ENCODE peak calls at places on chromosomes 12 and 14, in six cellular contexts. L, A, I, K, S and G are unnamed samples.

GRCh38 chr12:101004891-101005290 is 205.1 kb downstream of the SLC5A8 start:
- DNase-seq in L (peak; percentile 5), A (no peak), I (peak; percentile 33), K (no peak), S (no peak), G (no peak)

GRCh38 chr14:33842299-33842698 is 108.6 kb downstream of the EGLN3 start:
- DNase-seq in L (no peak), A (no peak), I (no peak), K (peak; percentile 33), S (no peak), G (no peak)

GRCh38 chr14:31950760-31951637 is 126.1 kb upstream of the ARHGAP5 start:
- DNase-seq in L (peak; percentile 61), A (peak; percentile 59), I (peak; percentile 62), K (peak; percentile 83), S (peak; percentile 85), G (no peak)

GRCh38 chr14:52703225-52703624 is 3.8 kb upstream of the PSMC6 start:
- DNase-seq in L (peak; percentile 93), A (no peak), I (peak; percentile 98), K (peak; percentile 54), S (no peak), G (no peak)

GRCh38 chr12:87300-87699 is 20.7 kb downstream of the IQSEC3 start:
- DNase-seq in L (peak; percentile 10), A (no peak), I (no peak), K (no peak), S (no peak), G (no peak)

GRCh38 chr12:1741154-1741949 is 50.5 kb downstream of the ADIPOR2 start:
- DNase-seq in L (no peak), A (no peak), I (peak; percentile 15), K (no peak), S (no peak), G (no peak)

GRCh38 chr12:11719678-11720099 is 70.2 kb downstream of the ETV6 start:
- DNase-seq in L (peak; percentile 94), A (no peak), I (peak; percentile 94), K (peak; percentile 39), S (no peak), G (peak; percentile 67)

GRCh38 chr14:25017562-25017961 is 32.4 kb downstream of the STXBP6 start:
- DNase-seq in L (no peak), A (no peak), I (no peak), K (no peak), S (no peak), G (no peak)

GRCh38 chr12:108935165-108935564 is 55.3 kb downstream of the DAO start:
- DNase-seq in L (no peak), A (no peak), I (no peak), K (no peak), S (no peak), G (no peak)

GRCh38 chr14:100773331-100774163 is 46.9 kb downstream of the DLK1 start:
- DNase-seq in L (no peak), A (no peak), I (no peak), K (peak; percentile 5), S (no peak), G (no peak)
- H3K4me3 ChIP-seq in L (no peak overlapping the region), A (no peak overlapping the region), I (no peak overlapping the region), K (no peak overlapping the region), S (no peak overlapping the region), G (no peak overlapping the region)

DNA sequence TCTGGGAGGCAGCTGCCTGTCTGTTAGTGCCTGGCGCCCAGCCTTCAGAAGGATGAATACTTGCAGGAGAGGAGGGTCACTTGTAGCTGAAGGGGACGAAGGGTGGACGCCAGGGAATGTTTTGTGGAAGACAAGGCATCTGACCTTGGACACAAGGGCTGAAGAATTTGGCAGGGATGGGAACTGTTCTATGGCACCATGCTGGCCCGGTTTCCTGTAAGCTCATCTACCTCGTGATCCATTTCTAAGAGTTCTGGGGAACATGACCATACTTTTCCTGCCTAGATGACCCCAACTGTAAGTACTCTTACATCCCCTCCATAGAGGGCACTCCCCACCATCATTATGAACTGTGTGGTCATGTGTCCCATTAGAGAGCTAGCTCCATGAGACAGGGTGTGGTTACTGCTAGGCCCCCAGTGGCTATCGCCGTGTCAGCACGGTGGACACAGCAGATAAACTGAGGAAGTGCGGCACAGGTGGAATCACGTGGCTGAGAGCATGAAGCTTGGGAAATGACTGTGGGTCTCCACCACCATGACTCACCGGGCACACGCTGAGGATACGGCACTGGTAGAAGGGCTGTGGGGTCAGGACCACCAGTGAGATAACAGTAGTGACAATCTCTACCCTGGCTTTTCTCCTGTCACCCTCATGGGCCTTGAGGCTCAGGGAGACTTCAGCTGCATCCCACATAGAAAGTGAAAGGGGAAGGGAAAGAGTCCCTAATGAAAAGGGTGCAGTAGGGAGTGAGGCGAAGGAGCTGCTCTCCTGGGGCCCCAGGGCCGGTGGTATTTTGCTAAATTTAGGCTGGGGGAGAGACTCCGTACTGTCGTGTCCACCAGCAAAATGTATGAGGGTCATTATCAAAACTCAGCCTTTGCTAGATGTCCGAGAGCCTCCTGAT is 252.6 kb downstream of the FOXN3 start:
- DNase-seq in L (peak; percentile 22), A (no peak), I (no peak), K (no peak), S (no peak), G (no peak)
- H3K4me3 ChIP-seq in L (no peak overlapping the region), A (no peak overlapping the region), I (no peak overlapping the region), K (no peak overlapping the region), S (no peak overlapping the region), G (no peak overlapping the region)

GRCh38 chr14:58151264-58151700 is 731 bp downstream of the ARMH4 start:
- DNase-seq in L (peak; percentile 20), A (peak; percentile 9), I (peak; percentile 7), K (no peak), S (no peak), G (no peak)

GRCh38 chr14:58152569-58152857 is 500 bp upstream of the ARMH4 start:
- DNase-seq in L (no peak), A (no peak), I (no peak), K (no peak), S (no peak), G (no peak)

GRCh38 chr14:58151701-58152568 is at the start of gene ARMH4:
- DNase-seq in L (peak; percentile 82), A (peak; percentile 92), I (peak; percentile 72), K (peak; percentile 82), S (peak; percentile 89), G (peak; percentile 81)

GRCh38 chr14:58149196-58149595 is 2.8 kb downstream of the ARMH4 start:
- DNase-seq in L (no peak), A (no peak), I (no peak), K (no peak), S (no peak), G (no peak)

GRCh38 chr14:58150243-58150805 is 1.7 kb downstream of the ARMH4 start:
- DNase-seq in L (no peak), A (no peak), I (no peak), K (no peak), S (no peak), G (no peak)
- H3K4me3 ChIP-seq in L (no peak overlapping the region), A (no peak overlapping the region), I (no peak overlapping the region), K (no peak overlapping the region), S (no peak overlapping the region), G (no peak overlapping the region)

DNA sequence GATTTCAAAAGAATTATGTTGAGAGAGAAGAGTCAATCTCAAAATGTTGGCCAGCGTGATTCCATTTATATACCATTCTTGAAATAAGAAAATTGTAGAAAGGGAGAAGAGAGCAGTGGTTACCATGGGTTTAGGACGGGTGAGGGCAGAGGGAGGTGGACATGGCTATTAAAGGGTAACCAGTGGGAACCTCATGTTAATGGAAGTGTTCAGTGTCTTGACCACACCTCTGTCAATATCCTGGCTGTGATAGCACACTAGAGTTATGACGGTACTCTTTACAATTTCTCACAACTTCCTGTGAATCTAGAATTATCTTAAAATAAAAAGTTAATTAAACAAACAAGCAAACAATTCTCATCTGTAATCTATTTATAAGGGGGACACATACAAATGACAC is 821.2 kb downstream of the VRK1 start:
- DNase-seq in L (no peak), A (no peak), I (no peak), K (no peak), S (no peak), G (no peak)
- H3K4me3 ChIP-seq in L (no peak overlapping the region), A (no peak overlapping the region), I (no peak overlapping the region), K (no peak overlapping the region), S (no peak overlapping the region), G (no peak overlapping the region)